ENCODE peak calls at places on chromosome 1, in six cellular contexts. S, L, I, D, O and M are unnamed samples.

GRCh38 chr1:228830954-228831481 is 95.7 kb downstream of the RHOU start:
- DNase-seq in S (no peak), L (no peak), I (peak; percentile 70), D (peak; percentile 41), O (no peak), M (peak; percentile 44)

GRCh38 chr1:212629450-212630158 is 21.0 kb downstream of the ATF3 start:
- DNase-seq in S (no peak), L (no peak), I (no peak), D (no peak), O (no peak), M (no peak)

GRCh38 chr1:50279622-50280320 is 143.5 kb downstream of the DMRTA2 start:
- DNase-seq in S (no peak), L (peak; percentile 20), I (no peak), D (no peak), O (no peak), M (peak; percentile 11)

GRCh38 chr1:77281491-77282186 is at the start of gene AK5:
- DNase-seq in S (peak; percentile 85), L (peak; percentile 26), I (peak; percentile 39), D (peak; percentile 52), O (no peak), M (peak; percentile 49)

GRCh38 chr1:222814536-222815366 is at the start of gene DISP1:
- DNase-seq in S (peak; percentile 95), L (peak; percentile 85), I (peak; percentile 87), D (peak; percentile 75), O (no peak), M (peak; percentile 79)

GRCh38 chr1:13593511-13594131 is 10.0 kb downstream of the PDPN start:
- DNase-seq in S (no peak), L (peak; percentile 44), I (peak; percentile 95), D (peak; percentile 96), O (peak; percentile 16), M (peak; percentile 92)

GRCh38 chr1:3772027-3772714 is 378 bp upstream of the SMIM1 start:
- DNase-seq in S (peak; percentile 97), L (peak; percentile 92), I (peak; percentile 35), D (peak; percentile 54), O (no peak), M (peak; percentile 82)

GRCh38 chr1:207069858-207070506 is 16.9 kb downstream of the PFKFB2 start:
- DNase-seq in S (no peak), L (peak; percentile 72), I (no peak), D (no peak), O (no peak), M (no peak)

GRCh38 chr1:232328496-232329102 is 301.3 kb downstream of the SIPA1L2 start:
- DNase-seq in S (no peak), L (no peak), I (no peak), D (peak; percentile 27), O (no peak), M (no peak)

GRCh38 chr1:173210273-173210672 is 3.1 kb upstream of the TNFSF4 start:
- DNase-seq in S (no peak), L (no peak), I (no peak), D (no peak), O (no peak), M (no peak)

GRCh38 chr1:214441119-214441518 is 110.3 kb downstream of the PTPN14 start:
- DNase-seq in S (no peak), L (no peak), I (no peak), D (peak; percentile 72), O (peak; percentile 65), M (peak; percentile 62)

GRCh38 chr1:221712198-221712684 is 29.6 kb downstream of the DUSP10 start:
- DNase-seq in S (no peak), L (no peak), I (peak; percentile 94), D (peak; percentile 83), O (peak; percentile 64), M (peak; percentile 78)

GRCh38 chr1:41242645-41243171 is 602 bp upstream of the SCMH1 start:
- DNase-seq in S (no peak), L (no peak), I (no peak), D (no peak), O (no peak), M (no peak)

GRCh38 chr1:196317535-196318522 is 290.4 kb downstream of the KCNT2 start:
- DNase-seq in S (no peak), L (no peak), I (peak; percentile 51), D (peak; percentile 37), O (no peak), M (peak; percentile 69)

GRCh38 chr1:155208406-155208655 is 164 bp upstream of the MTX1 start:
- DNase-seq in S (no peak), L (no peak), I (no peak), D (no peak), O (no peak), M (no peak)

GRCh38 chr1:31915438-31915837 is 22.7 kb downstream of the PTP4A2 start:
- DNase-seq in S (no peak), L (no peak), I (no peak), D (no peak), O (no peak), M (no peak)

GRCh38 chr1:111127923-111128643 is 11.8 kb downstream of the DRAM2 start:
- DNase-seq in S (no peak), L (no peak), I (no peak), D (no peak), O (no peak), M (no peak)

GRCh38 chr1:222889445-222889844 is 74.6 kb downstream of the DISP1 start:
- DNase-seq in S (no peak), L (no peak), I (no peak), D (no peak), O (no peak), M (peak; percentile 20)

GRCh38 chr1:18560692-18561091 is 70.0 kb upstream of the PAX7 start:
- DNase-seq in S (no peak), L (no peak), I (no peak), D (no peak), O (no peak), M (no peak)

GRCh38 chr1:48728599-48728998 is 48.1 kb downstream of the BEND5 start:
- DNase-seq in S (no peak), L (no peak), I (no peak), D (no peak), O (no peak), M (no peak)

GRCh38 chr1:119139393-119139792 is 1.1 kb downstream of the WARS2 start:
- DNase-seq in S (no peak), L (no peak), I (no peak), D (no peak), O (no peak), M (no peak)

GRCh38 chr1:119139857-119140176 is 636 bp downstream of the WARS2 start:
- DNase-seq in S (no peak), L (no peak), I (no peak), D (no peak), O (no peak), M (no peak)

GRCh38 chr1:119141020-119141424 is 569 bp upstream of the WARS2 start:
- DNase-seq in S (no peak), L (peak; percentile 22), I (peak; percentile 49), D (peak; percentile 42), O (no peak), M (peak; percentile 32)

GRCh38 chr1:119141660-119142059 is 1.2 kb upstream of the WARS2 start:
- DNase-seq in S (no peak), L (no peak), I (no peak), D (no peak), O (no peak), M (no peak)

GRCh38 chr1:119140177-119141019 is at the start of gene WARS2:
- DNase-seq in S (peak; percentile 96), L (peak; percentile 94), I (peak; percentile 98), D (peak; percentile 98), O (peak; percentile 92), M (peak; percentile 99)
- TF ChIP-seq CTCF in S (no peak), L (no peak), I (no peak), D (peak; percentile 1), O (peak; percentile 4), M (no peak)

GRCh38 chr1:169711469-169712308 is at the start of gene SELL:
- DNase-seq in S (no peak), L (peak; percentile 18), I (peak; percentile 80), D (peak; percentile 65), O (peak; percentile 20), M (peak; percentile 91)
- H3K4me3 ChIP-seq in S (peak within 1 kb of the TSS; percentile 34), L (peak within 1 kb of the TSS; percentile 45), I (peak within 1 kb of the TSS; percentile 35), D (peak within 1 kb of the TSS; percentile 49), O (peak within 1 kb of the TSS; percentile 17), M (peak within 1 kb of the TSS; percentile 39)

GRCh38 chr1:43358121-43358745 is 548 bp upstream of the CDC20 start:
- DNase-seq in S (no peak), L (no peak), I (peak; percentile 59), D (peak; percentile 32), O (no peak), M (peak; percentile 49)
- TF ChIP-seq CTCF in S (peak; percentile 22), L (peak; percentile 49), I (peak; percentile 44), D (peak; percentile 56), O (peak; percentile 51), M (peak; percentile 44)

DNA sequence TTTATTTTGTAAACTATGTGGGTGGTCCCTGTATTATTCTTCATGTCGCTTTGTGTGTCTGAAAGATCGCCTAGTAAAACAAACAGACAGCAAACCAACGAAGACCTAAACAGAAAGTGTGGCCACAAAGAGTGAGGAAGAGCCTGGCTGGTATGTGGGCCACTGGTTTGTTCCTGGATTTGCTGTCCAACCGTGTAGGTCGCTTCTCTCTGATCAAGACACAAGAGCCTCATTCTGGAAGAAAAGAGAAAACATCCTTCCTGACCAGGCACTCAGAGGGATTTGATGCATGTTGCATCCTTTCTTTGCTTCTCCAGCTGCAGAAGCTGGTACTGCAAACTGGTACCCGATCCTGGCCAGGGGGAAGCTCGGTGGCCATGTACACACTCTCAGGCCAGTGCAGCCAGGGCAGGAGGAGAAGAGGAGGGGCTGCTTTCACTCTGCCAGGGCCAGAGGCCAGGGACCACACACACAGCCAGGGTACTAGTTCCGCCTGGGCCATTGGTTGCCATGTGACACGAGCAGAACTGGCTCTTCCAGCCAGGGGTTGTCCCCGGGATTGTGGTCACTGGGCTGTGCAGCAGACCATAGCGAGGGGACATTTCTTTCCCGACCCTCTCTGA is 3.8 kb upstream of the SHISAL2A start:
- DNase-seq in S (no peak), L (no peak), I (peak; percentile 1), D (no peak), O (no peak), M (no peak)
- H3K4me3 ChIP-seq in S (no peak overlapping the region), L (no peak overlapping the region), I (no peak overlapping the region), D (no peak overlapping the region), O (no peak overlapping the region), M (no peak overlapping the region)